ENCODE peak calls at places on chromosomes 16 and 17, in five cellular contexts. K is neuronal stem cell, O is MM.1S, S is IMR-90, E is GM23338. I is an unnamed sample.

GRCh38 chr16:56667581-56668571 is at the start of gene MT1G:
- DNase-seq in K (no peak), O (no peak), S (no peak), E (peak), I (no peak)

GRCh38 chr16:14320406-14320805 is 249.3 kb downstream of the MRTFB start:
- DNase-seq in K (no peak), O (no peak), S (no peak), E (no peak), I (no peak)

GRCh38 chr16:10957771-10958486 is 13.6 kb downstream of the CLEC16A start:
- DNase-seq in K (no peak), O (no peak), S (peak), E (no peak), I (peak)

GRCh38 chr16:47460755-47461597 is at the start of the genes ITFG1 and PHKB:
- DNase-seq in K (peak), O (peak), S (peak), E (peak), I (peak)

GRCh38 chr16:27242868-27243590 is 25.5 kb downstream of the NSMCE1 start:
- DNase-seq in K (no peak), O (peak), S (peak), E (peak), I (peak)

GRCh38 chr17:44829558-44830358 is at the start of gene GJC1:
- DNase-seq in K (peak), O (peak), S (no peak), E (peak), I (no peak)

GRCh38 chr17:80248894-80249710 is 11.6 kb upstream of the RNF213 start:
- DNase-seq in K (no peak), O (no peak), S (no peak), E (no peak), I (no peak)

GRCh38 chr17:39222151-39222550 is 3.6 kb downstream of the STAC2 start:
- DNase-seq in K (no peak), O (no peak), S (no peak), E (no peak), I (no peak)

GRCh38 chr16:84482001-84482891 is 22.2 kb downstream of the MEAK7 start:
- DNase-seq in K (no peak), O (no peak), S (no peak), E (no peak), I (no peak)

GRCh38 chr17:2981325-2981724 is 82.1 kb downstream of the OR1D5 start:
- DNase-seq in K (no peak), O (no peak), S (no peak), E (no peak), I (no peak)

GRCh38 chr17:29251969-29252866 is 5.6 kb downstream of the CRYBA1 start:
- DNase-seq in K (no peak), O (peak), S (peak), E (peak), I (peak)

GRCh38 chr17:48555616-48556533 is 11.0 kb upstream of the HOXB2 start:
- DNase-seq in K (no peak), O (no peak), S (peak), E (no peak), I (peak)

GRCh38 chr17:80817321-80817845 is 174.3 kb upstream of the CHMP6 start:
- DNase-seq in K (no peak), O (no peak), S (no peak), E (no peak), I (no peak)

GRCh38 chr17:19004601-19005441 is at the start of gene FAM83G:
- DNase-seq in K (no peak), O (peak), S (peak), E (peak), I (peak)

GRCh38 chr17:1490643-1491405 is 1.7 kb downstream of the MYO1C start:
- DNase-seq in K (no peak), O (peak), S (no peak), E (peak), I (no peak)

GRCh38 chr17:68634345-68634876 is 33.2 kb upstream of the FAM20A start:
- DNase-seq in K (no peak), O (no peak), S (no peak), E (no peak), I (no peak)

GRCh38 chr16:82138478-82139285 is 31.3 kb downstream of the MPHOSPH6 start:
- DNase-seq in K (no peak), O (no peak), S (no peak), E (peak), I (no peak)

GRCh38 chr16:847151-847550 is 46.6 kb upstream of the GNG13 start:
- DNase-seq in K (no peak), O (no peak), S (no peak), E (no peak), I (no peak)

GRCh38 chr16:3259829-3260228 is 3.4 kb upstream of the MEFV start:
- DNase-seq in K (no peak), O (no peak), S (no peak), E (no peak), I (no peak)

GRCh38 chr17:59842901-59843652 is 49.7 kb downstream of the TUBD1 start:
- DNase-seq in K (no peak), O (no peak), S (peak), E (peak), I (peak)

DNA sequence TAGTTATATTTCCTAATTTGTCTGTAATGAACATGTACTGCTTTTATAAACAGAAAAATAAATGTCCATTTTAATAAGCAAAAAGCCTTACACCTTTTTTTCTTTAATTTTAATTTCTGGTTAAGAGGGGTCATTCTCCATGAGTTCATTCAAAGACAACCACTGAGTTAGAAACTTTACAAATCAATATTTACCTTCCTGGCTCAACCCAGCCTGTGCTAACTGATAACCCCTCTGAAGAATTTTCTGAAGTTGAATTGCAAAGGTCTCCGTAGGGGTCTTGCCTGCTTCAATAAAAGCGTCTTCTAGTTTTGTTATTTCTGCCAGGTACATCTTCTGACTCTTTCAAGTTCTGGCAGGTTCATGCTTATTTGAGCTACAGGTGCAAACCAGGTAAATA is 440.4 kb upstream of the SALL1 start:
- DNase-seq in K (no peak), O (no peak), S (no peak), E (no peak), I (no peak)
- H3K4me2 ChIP-seq in K (no peak), O (no peak), S (no peak), E (peak), I (no peak)

GRCh38 chr16:51149721-51150158 is 1.3 kb downstream of the SALL1 start:
- DNase-seq in K (no peak), O (no peak), S (no peak), E (peak), I (no peak)
- H2AFZ ChIP-seq in K (peak), O (no peak), S (peak), E (no peak), I (peak)

DNA sequence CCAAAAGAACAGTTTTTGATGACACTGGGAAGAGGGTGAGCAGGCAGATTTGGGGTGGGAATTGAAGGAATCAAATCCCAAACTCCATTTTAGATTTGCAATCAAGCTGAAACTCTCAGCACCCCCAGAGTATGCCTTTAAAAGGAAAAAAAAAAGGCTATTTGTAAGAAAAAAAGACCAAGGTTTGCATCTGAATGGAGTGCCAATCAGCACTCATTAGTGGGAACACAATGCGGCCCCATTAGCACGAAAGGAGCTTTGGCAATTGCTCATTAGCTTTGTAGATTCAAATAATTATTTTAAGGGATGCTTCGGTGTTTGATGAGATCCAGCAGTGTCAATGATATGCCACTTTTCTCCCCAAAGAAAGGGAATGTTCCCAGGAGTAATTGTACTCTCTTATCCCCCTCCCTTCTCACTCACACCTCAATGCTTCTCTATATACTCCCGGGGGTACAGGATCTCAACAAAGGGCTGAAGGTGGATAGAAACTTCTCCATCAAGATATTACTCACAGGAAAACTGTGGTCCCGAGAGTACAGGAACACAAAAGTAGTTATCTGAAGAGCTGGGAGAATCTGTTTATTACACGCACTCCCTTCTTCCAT is 32.2 kb downstream of the CHP2 start:
- DNase-seq in K (no peak), O (no peak), S (no peak), E (peak), I (no peak)
- H3K4me2 ChIP-seq in K (peak), O (no peak), S (no peak), E (peak), I (no peak)

DNA sequence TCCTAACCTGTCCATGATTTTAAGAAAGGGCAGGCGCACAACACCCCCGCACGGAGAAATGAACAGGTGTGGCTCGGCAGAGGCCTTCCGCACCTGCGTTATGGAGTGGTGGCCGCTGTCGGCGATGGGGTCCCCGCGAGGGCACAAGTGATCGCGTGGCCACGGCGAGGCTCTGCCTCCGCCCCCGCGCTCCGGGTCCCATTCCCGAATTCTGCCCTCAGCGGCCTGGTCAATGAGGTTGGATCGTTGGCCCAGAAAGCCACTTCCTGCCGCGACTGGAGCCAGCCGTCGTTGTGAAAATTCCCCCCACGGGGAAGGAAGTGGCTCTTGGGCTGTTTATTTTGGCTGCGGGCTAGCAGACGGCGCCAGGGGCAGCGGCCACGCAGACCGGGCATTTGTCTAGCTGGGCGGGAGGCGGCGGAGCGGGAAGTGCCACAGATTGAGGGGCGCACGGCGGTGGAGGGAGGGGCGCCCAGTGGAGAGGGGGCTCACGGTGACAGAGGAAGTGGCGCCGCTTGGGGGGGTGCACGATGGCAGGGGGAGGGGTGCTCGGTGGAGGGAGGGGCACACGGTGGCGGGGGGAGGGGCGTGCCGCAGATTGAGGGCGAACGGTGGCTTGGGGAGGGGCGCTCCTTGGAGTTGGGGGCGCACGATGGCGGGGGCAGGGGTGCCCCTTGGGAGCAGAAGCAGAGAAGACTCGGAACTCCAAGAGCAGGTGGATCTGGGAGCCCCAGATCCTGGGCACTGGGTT is 25.0 kb downstream of the MRC2 start:
- DNase-seq in K (peak), O (peak), S (peak), E (peak), I (peak)
- H2AFZ ChIP-seq in K (peak), O (peak), S (peak), E (peak), I (peak)

I was measured in astrocyte.